ENCODE peak calls at places on chromosome 10, in six cellular contexts. E, X, C, B, L and N are unnamed samples.

GRCh38 chr10:117541909-117542705 is 439 bp upstream of the EMX2 start:
- DNase-seq in C (no peak), B (peak; percentile 71), L (no peak), E (no peak), X (peak; percentile 58), N (no peak)

GRCh38 chr10:29634764-29635625 is at the start of gene SVIL:
- DNase-seq in X (no peak), C (no peak), E (no peak), B (peak; percentile 76), L (no peak), N (no peak)

GRCh38 chr10:93039721-93040120 is 20.9 kb upstream of the CYP26C1 start:
- DNase-seq in E (no peak), B (peak; percentile 64), X (no peak), C (no peak), L (peak; percentile 39), N (no peak)

GRCh38 chr10:113045155-113046055 is 95.4 kb downstream of the TCF7L2 start:
- DNase-seq in C (no peak), B (peak; percentile 86), E (no peak), L (no peak), X (peak; percentile 75), N (no peak)

GRCh38 chr10:99870051-99870730 is 87.8 kb downstream of the ABCC2 start:
- DNase-seq in B (no peak), L (no peak), C (no peak), E (no peak), X (no peak), N (no peak)

GRCh38 chr10:132641966-132642731 is 104.6 kb downstream of the INPP5A start:
- DNase-seq in L (no peak), X (no peak), B (no peak), E (no peak), C (no peak), N (peak; percentile 18)

GRCh38 chr10:72540193-72540807 is 85.6 kb downstream of the MICU1 start:
- DNase-seq in X (no peak), C (no peak), E (no peak), B (no peak), L (no peak), N (no peak)

GRCh38 chr10:88154596-88155250 is 291.3 kb downstream of the PTEN start:
- DNase-seq in L (no peak), E (no peak), C (no peak), X (peak; percentile 29), B (peak; percentile 40), N (no peak)

GRCh38 chr10:96309631-96310358 is 5.6 kb downstream of the DNTT start:
- DNase-seq in L (no peak), B (no peak), C (no peak), E (no peak), X (no peak), N (no peak)